ENCODE peak calls at places on chromosomes 7 and 10, in seven cellular contexts. B, Z, N, K, J, T and Y are unnamed samples.
A peak's percentile ranks its signal among the peaks of the same experiment; 100 is the strongest.

GRCh38 chr10:86936661-86937501 is 20.5 kb downstream of the MMRN2 start:
- DNase-seq in B (no peak), Z (no peak), N (no peak), K (peak; percentile 38), J (peak; percentile 59), T (no peak), Y (no peak)

GRCh38 chr7:44449531-44449930 is 40.9 kb downstream of the NUDCD3 start:
- DNase-seq in B (peak; percentile 13), Z (no peak), N (no peak), K (no peak), J (no peak), T (no peak), Y (no peak)

GRCh38 chr7:46071076-46071475 is 150.0 kb upstream of the IGFBP3 start:
- DNase-seq in B (no peak), Z (no peak), N (no peak), K (no peak), J (no peak), T (no peak), Y (no peak)

GRCh38 chr10:103645141-103646054 is 151.9 kb downstream of the NEURL1 start:
- DNase-seq in B (no peak), Z (no peak), N (peak; percentile 77), K (no peak), J (peak; percentile 99), T (peak; percentile 86), Y (no peak)

GRCh38 chr7:15485431-15485830 is 76.4 kb downstream of the AGMO start:
- DNase-seq in B (no peak), Z (no peak), N (no peak), K (no peak), J (no peak), T (no peak), Y (no peak)

GRCh38 chr10:22321831-22322662 is 1.1 kb downstream of the BMI1 start:
- DNase-seq in B (peak; percentile 20), Z (no peak), N (peak; percentile 55), K (no peak), J (peak; percentile 22), T (peak; percentile 32), Y (no peak)

GRCh38 chr7:123303926-123304325 is 104.2 kb upstream of the SLC13A1 start:
- DNase-seq in B (no peak), Z (no peak), N (no peak), K (no peak), J (no peak), T (no peak), Y (no peak)

GRCh38 chr7:111107576-111107975 is 16.6 kb downstream of the LRRN3 start:
- DNase-seq in B (no peak), Z (no peak), N (no peak), K (no peak), J (no peak), T (no peak), Y (no peak)

GRCh38 chr10:11610855-11611247 is 599 bp downstream of the USP6NL start:
- DNase-seq in B (peak; percentile 64), Z (no peak), N (peak; percentile 56), K (no peak), J (peak; percentile 53), T (peak; percentile 30), Y (peak; percentile 35)

GRCh38 chr7:157404002-157404401 is 67.2 kb downstream of the DNAJB6 start:
- DNase-seq in B (no peak), Z (no peak), N (no peak), K (no peak), J (no peak), T (no peak), Y (no peak)

GRCh38 chr10:125559210-125559609 is 123.8 kb downstream of the TEX36 start:
- DNase-seq in B (no peak), Z (no peak), N (no peak), K (no peak), J (no peak), T (no peak), Y (no peak)

GRCh38 chr10:87093461-87094372 is 926 bp downstream of the GLUD1 start:
- DNase-seq in B (peak; percentile 71), Z (no peak), N (peak; percentile 81), K (peak; percentile 87), J (peak; percentile 51), T (peak; percentile 57), Y (peak; percentile 21)

GRCh38 chr10:7121154-7121797 is 289.6 kb downstream of the SFMBT2 start:
- DNase-seq in B (peak; percentile 78), Z (no peak), N (peak; percentile 63), K (peak; percentile 80), J (peak; percentile 1), T (peak; percentile 38), Y (peak; percentile 65)

GRCh38 chr7:3217166-3217565 is 83.9 kb upstream of the SDK1 start:
- DNase-seq in B (no peak), Z (no peak), N (peak; percentile 71), K (peak; percentile 25), J (no peak), T (no peak), Y (no peak)

GRCh38 chr7:99314504-99314903 is 11.2 kb upstream of the ARPC1A start:
- DNase-seq in B (no peak), Z (no peak), N (no peak), K (peak; percentile 76), J (no peak), T (no peak), Y (no peak)

GRCh38 chr10:48390933-48391845 is 84.7 kb downstream of the MAPK8 start:
- DNase-seq in B (no peak), Z (no peak), N (no peak), K (no peak), J (peak; percentile 66), T (no peak), Y (peak; percentile 84)

GRCh38 chr7:141275350-141275749 is 201.5 kb downstream of the TMEM178B start:
- DNase-seq in B (no peak), Z (no peak), N (no peak), K (no peak), J (no peak), T (no peak), Y (no peak)

GRCh38 chr10:47121336-47121735 is 178.7 kb upstream of the GDF10 start:
- DNase-seq in B (no peak), Z (no peak), N (no peak), K (no peak), J (peak; percentile 15), T (no peak), Y (peak; percentile 43)

GRCh38 chr10:133158756-133159610 is 1.0 kb upstream of the KNDC1 start:
- DNase-seq in B (no peak), Z (no peak), N (peak; percentile 36), K (peak; percentile 37), J (peak; percentile 8), T (peak; percentile 22), Y (no peak)

GRCh38 chr7:132207211-132207610 is 369.1 kb downstream of the PLXNA4 start:
- DNase-seq in B (no peak), Z (no peak), N (peak; percentile 53), K (no peak), J (no peak), T (no peak), Y (no peak)

GRCh38 chr10:11515596-11516418 is 95.6 kb downstream of the USP6NL start:
- DNase-seq in B (peak; percentile 84), Z (no peak), N (no peak), K (peak; percentile 68), J (peak; percentile 59), T (peak; percentile 27), Y (no peak)

GRCh38 chr7:117550625-117551024 is 70.8 kb downstream of the CFTR start:
- DNase-seq in B (peak; percentile 2), Z (no peak), N (no peak), K (no peak), J (no peak), T (no peak), Y (no peak)

GRCh38 chr10:124090630-124091209 is 2.7 kb downstream of the CHST15 start:
- DNase-seq in B (no peak), Z (no peak), N (no peak), K (no peak), J (no peak), T (no peak), Y (no peak)

GRCh38 chr10:106707657-106708056 is 456.8 kb downstream of the SORCS1 start:
- DNase-seq in B (no peak), Z (no peak), N (no peak), K (no peak), J (no peak), T (no peak), Y (no peak)

GRCh38 chr7:926061-927030 is 28.1 kb downstream of the ADAP1 start:
- DNase-seq in B (no peak), Z (no peak), N (peak; percentile 40), K (no peak), J (no peak), T (peak; percentile 13), Y (no peak)

GRCh38 chr10:117471344-117471874 is 71.1 kb upstream of the EMX2 start:
- DNase-seq in B (no peak), Z (no peak), N (no peak), K (no peak), J (no peak), T (no peak), Y (no peak)

GRCh38 chr10:119701861-119702260 is 24.0 kb upstream of the INPP5F start:
- DNase-seq in B (no peak), Z (no peak), N (no peak), K (no peak), J (peak; percentile 56), T (no peak), Y (peak; percentile 72)

GRCh38 chr7:43385856-43386255 is 197.1 kb upstream of the STK17A start:
- DNase-seq in B (no peak), Z (no peak), N (no peak), K (no peak), J (peak; percentile 25), T (no peak), Y (no peak)

GRCh38 chr10:46558411-46559185 is 2.1 kb upstream of the GPRIN2 start:
- DNase-seq in B (no peak), Z (no peak), N (peak; percentile 39), K (peak; percentile 40), J (no peak), T (no peak), Y (no peak)